ENCODE peak calls at places on chromosomes 13 and 19, in four cellular contexts. One of them, this sample, is unnamed.

GRCh38 chr19:38287604-38288003 is 16.4 kb upstream of the C19orf33 start:
- DNase-seq in K562: no peak
- DNase-seq in GM12878: no peak
- DNase-seq in HepG2: no peak
- DNase-seq in this sample: no peak

GRCh38 chr13:45441633-45442032 is 23.1 kb upstream of the COG3 start:
- DNase-seq in GM12878: peak
- DNase-seq in K562: no peak
- DNase-seq in HepG2: peak
- DNase-seq in this sample: peak

GRCh38 chr19:4208385-4209094 is 20.8 kb upstream of the EBI3 start:
- DNase-seq in K562: no peak
- DNase-seq in GM12878: no peak
- DNase-seq in HepG2: peak
- DNase-seq in this sample: no peak

GRCh38 chr13:27341616-27342015 is 71.0 kb downstream of the RASL11A start:
- DNase-seq in K562: no peak
- DNase-seq in GM12878: no peak
- DNase-seq in HepG2: no peak
- DNase-seq in this sample: no peak

GRCh38 chr13:92719868-92720267 is 506.7 kb upstream of the GPC6 start:
- DNase-seq in GM12878: no peak
- DNase-seq in HepG2: no peak
- DNase-seq in K562: no peak
- DNase-seq in this sample: no peak

GRCh38 chr19:38514812-38515633 is 81.5 kb downstream of the RYR1 start:
- DNase-seq in K562: peak
- DNase-seq in HepG2: peak
- DNase-seq in GM12878: no peak
- DNase-seq in this sample: peak

GRCh38 chr13:98258226-98258625 is 81.2 kb upstream of the RNF113B start:
- DNase-seq in GM12878: no peak
- DNase-seq in HepG2: no peak
- DNase-seq in K562: no peak
- DNase-seq in this sample: no peak

GRCh38 chr13:34857561-34857960 is 84.5 kb upstream of the NBEA start:
- DNase-seq in GM12878: no peak
- DNase-seq in K562: no peak
- DNase-seq in HepG2: no peak
- DNase-seq in this sample: no peak

GRCh38 chr19:6480843-6481415 is 658 bp downstream of the DENND1C start:
- DNase-seq in GM12878: no peak
- DNase-seq in HepG2: no peak
- DNase-seq in K562: no peak
- DNase-seq in this sample: no peak

GRCh38 chr13:100491164-100491847 is 97.3 kb downstream of the GGACT start:
- DNase-seq in HepG2: no peak
- DNase-seq in GM12878: no peak
- DNase-seq in K562: no peak
- DNase-seq in this sample: peak

GRCh38 chr13:77310579-77311279 is 16.2 kb downstream of the MYCBP2 start:
- DNase-seq in K562: no peak
- DNase-seq in HepG2: no peak
- DNase-seq in GM12878: no peak
- DNase-seq in this sample: peak

GRCh38 chr13:110582421-110582954 is 21.0 kb upstream of the RAB20 start:
- DNase-seq in K562: no peak
- DNase-seq in GM12878: no peak
- DNase-seq in HepG2: no peak
- DNase-seq in this sample: no peak

GRCh38 chr13:99883805-99884204 is 87.8 kb downstream of the ZIC5 start:
- DNase-seq in HepG2: no peak
- DNase-seq in GM12878: no peak
- DNase-seq in K562: no peak
- DNase-seq in this sample: no peak

GRCh38 chr13:77781804-77782203 is 84.3 kb downstream of the SLAIN1 start:
- DNase-seq in HepG2: no peak
- DNase-seq in K562: no peak
- DNase-seq in GM12878: no peak
- DNase-seq in this sample: no peak

GRCh38 chr13:94056362-94056990 is 423.0 kb downstream of the DCT start:
- DNase-seq in GM12878: no peak
- DNase-seq in HepG2: no peak
- DNase-seq in K562: no peak
- DNase-seq in this sample: no peak

GRCh38 chr13:108195146-108195545 is 20.2 kb downstream of the LIG4 start:
- DNase-seq in GM12878: no peak
- DNase-seq in HepG2: no peak
- DNase-seq in K562: no peak
- DNase-seq in this sample: no peak

GRCh38 chr19:31648347-31648746 is 299.1 kb upstream of the TSHZ3 start:
- DNase-seq in GM12878: no peak
- DNase-seq in K562: no peak
- DNase-seq in HepG2: no peak
- DNase-seq in this sample: no peak

GRCh38 chr19:38970664-38971532 is 4.6 kb downstream of the FBXO17 start:
- DNase-seq in GM12878: no peak
- DNase-seq in HepG2: no peak
- DNase-seq in K562: no peak
- DNase-seq in this sample: no peak

GRCh38 chr19:21694171-21694906 is 73.0 kb downstream of the ZNF100 start:
- DNase-seq in GM12878: no peak
- DNase-seq in K562: peak
- DNase-seq in HepG2: no peak
- DNase-seq in this sample: no peak

GRCh38 chr13:79966502-79966901 is 374.4 kb downstream of the SPRY2 start:
- DNase-seq in HepG2: no peak
- DNase-seq in K562: no peak
- DNase-seq in GM12878: no peak
- DNase-seq in this sample: no peak

GRCh38 chr13:49436890-49437289 is 7.0 kb downstream of the CAB39L start:
- DNase-seq in GM12878: no peak
- DNase-seq in HepG2: no peak
- DNase-seq in K562: no peak
- DNase-seq in this sample: no peak
- H3K4me3 ChIP-seq in GM12878: no peak
- H3K4me3 ChIP-seq in HepG2: no peak
- H3K4me3 ChIP-seq in K562: no peak
- H3K4me3 ChIP-seq in this sample: no peak

DNA sequence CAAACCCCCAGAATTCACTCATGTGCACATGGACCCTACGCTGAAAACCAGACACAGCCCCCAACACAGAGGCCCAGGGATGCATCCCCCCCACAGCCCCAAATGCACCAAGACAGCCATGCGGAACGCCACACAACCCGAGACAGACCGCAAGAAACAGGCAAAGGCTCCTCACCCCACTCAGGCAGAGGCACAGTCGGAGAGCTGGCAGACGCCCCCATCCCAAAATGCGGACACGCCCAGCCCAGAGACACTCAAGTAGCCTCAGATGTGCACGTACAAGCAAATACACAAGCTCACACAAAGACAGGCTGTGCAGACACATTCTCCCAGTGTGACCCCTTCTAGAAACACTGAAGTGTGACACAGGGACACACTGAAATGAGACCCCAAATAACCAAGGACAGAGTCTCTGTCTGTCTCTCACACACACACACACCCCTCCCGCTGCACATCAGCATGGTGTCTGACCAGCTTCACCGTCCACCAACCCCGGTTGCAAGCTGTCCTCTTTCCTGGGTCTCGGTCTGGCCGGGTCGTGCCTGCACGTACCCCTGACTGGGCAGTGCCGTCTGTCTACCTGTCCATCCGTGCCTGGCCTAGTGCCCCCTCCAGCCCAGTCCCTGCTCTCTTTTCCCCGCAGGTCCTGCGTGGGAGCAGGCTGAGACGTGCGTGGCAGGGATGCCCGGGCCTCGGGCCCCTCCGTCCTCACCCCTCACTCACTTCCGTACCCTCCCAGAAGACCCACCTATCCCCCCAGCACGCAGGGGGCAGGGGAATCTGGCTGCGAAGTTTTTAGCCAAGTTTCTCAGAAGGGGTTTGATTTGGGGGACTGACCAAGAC is 16.1 kb downstream of the ERFL start:
- DNase-seq in K562: no peak
- DNase-seq in HepG2: no peak
- DNase-seq in GM12878: no peak
- DNase-seq in this sample: no peak
- TF ChIP-seq EZH2 in K562: no peak
- TF ChIP-seq EZH2 in HepG2: peak
- TF ChIP-seq EZH2 in GM12878: no peak
- TF ChIP-seq EZH2 in this sample: peak

DNA sequence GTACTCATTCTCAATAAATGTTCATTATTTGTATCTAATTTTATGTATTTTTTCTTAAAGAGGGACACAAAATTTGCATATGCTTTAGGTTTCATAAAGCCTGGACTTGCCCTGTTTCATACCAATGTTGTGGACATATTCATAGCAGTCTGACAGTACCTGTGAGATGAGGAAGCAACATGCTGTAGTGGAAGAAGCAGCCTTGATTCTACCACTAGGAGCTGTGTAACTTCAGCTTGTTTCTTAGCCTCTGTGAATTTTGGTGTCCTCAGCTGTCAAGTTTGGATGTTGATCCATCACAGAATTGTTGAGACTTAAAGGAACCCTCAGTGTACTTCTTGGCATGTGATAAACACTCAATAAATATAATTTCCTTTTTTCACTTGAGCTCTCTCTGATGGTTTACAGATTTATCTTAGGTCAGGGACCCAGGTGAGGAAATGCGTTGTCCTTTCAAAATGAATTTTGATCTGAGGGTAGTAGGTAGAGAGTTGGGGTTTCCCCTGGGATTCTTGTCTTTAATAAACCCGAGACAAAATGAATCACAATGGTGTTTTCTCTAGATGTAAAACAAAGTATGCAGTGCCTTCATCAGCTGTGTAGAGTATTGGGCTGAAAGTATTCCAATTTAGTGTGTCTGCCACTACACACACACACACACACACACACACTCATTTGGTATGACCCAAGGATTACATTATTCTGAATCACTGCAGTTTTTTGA is 152.1 kb downstream of the KCNRG start:
- DNase-seq in HepG2: no peak
- DNase-seq in GM12878: no peak
- DNase-seq in K562: no peak
- DNase-seq in this sample: no peak
- TF ChIP-seq MYC in HepG2: no peak
- TF ChIP-seq MYC in GM12878: no peak
- TF ChIP-seq MYC in K562: no peak
- TF ChIP-seq MYC in this sample: no peak

GRCh38 chr19:18770663-18771327 is 20.3 kb downstream of the COMP start:
- DNase-seq in HepG2: no peak
- DNase-seq in GM12878: no peak
- DNase-seq in K562: no peak
- DNase-seq in this sample: no peak

GRCh38 chr19:18768997-18769891 is 21.9 kb downstream of the COMP start:
- DNase-seq in K562: no peak
- DNase-seq in HepG2: no peak
- DNase-seq in GM12878: no peak
- DNase-seq in this sample: no peak

GRCh38 chr19:18771328-18772242 is 19.5 kb downstream of the COMP start:
- DNase-seq in HepG2: peak
- DNase-seq in GM12878: no peak
- DNase-seq in K562: peak
- DNase-seq in this sample: no peak

GRCh38 chr19:18768046-18768771 is 22.9 kb downstream of the COMP start:
- DNase-seq in HepG2: no peak
- DNase-seq in K562: peak
- DNase-seq in GM12878: no peak
- DNase-seq in this sample: no peak

DNA sequence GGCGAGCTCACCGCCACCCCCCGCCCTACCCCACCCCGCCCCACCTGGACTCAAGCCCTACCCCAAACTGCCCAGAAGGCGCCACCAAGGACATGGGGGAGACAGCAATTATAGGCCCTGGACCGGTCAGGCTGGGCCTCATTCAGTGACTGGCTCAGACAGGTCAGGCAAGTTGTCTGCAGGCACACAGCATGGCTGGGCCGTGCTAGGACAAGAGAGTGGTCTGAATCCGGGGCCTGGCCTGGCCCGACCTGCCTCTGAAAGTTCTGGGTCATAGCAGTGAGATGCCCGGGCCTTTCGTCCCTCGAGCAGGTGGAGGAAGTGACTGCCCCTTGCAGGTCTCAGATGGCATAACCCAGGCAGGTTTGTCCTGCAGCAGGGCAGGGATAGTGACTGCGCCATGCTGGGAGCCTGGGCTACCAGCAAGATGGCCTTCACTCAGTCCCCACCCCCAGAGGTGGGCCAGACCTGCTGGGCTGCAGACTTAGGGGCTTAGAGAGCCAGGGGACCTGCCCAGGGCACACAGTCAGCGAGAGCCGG is 21.0 kb downstream of the COMP start:
- DNase-seq in HepG2: no peak
- DNase-seq in GM12878: no peak
- DNase-seq in K562: no peak
- DNase-seq in this sample: no peak
- H3K4me3 ChIP-seq in HepG2: no peak
- H3K4me3 ChIP-seq in GM12878: no peak
- H3K4me3 ChIP-seq in K562: no peak
- H3K4me3 ChIP-seq in this sample: no peak

This sample was measured in endothelial cell of umbilical vein.